ENCODE peak calls at places on chromosomes 4 and X, in ten cellular contexts. O is stimulated activated CD8-positive, alpha-beta memory T cell treated with anti-CD3 and anti-CD28 coated beads, Interleukin-7, amount 100 ng/mL, for 4 hours; G is naive thymus-derived CD4-positive, alpha-beta T cell; I is left lobe of liver; R is WTC11; H is stromal cell of bone marrow; B is iPS-NIHi11; Y is activated CD4-positive, CD25-positive, alpha-beta regulatory T cell treated with anti-CD3 and anti-CD28 coated beads, Interleukin-2, amount 50 U/mL, for 72 hours; M is cardiac muscle cell; F is substantia nigra. L is an unnamed sample.

GRCh38 chr4:37663552-37663951 is 22.6 kb downstream of the RELL1 start:
- DNase-seq in Y (no peak), M (no peak), I (no peak), H (no peak), O (no peak), R (no peak), F (no peak), G (no peak), B (no peak), L (no peak)

GRCh38 chrX:112931478-112931877 is 90.8 kb upstream of the AMOT start:
- DNase-seq in G (no peak), F (no peak), Y (no peak), I (no peak), R (no peak), O (no peak), H (no peak), M (no peak), B (no peak), L (no peak)

GRCh38 chr4:139921551-139922184 is 232.3 kb downstream of the MAML3 start:
- DNase-seq in M (no peak), I (peak), B (no peak), F (no peak), O (no peak), R (no peak), Y (no peak), G (no peak), H (no peak), L (no peak)

GRCh38 chrX:28391528-28391927 is 195.7 kb upstream of the IL1RAPL1 start:
- DNase-seq in B (no peak), F (no peak), I (no peak), H (no peak), O (no peak), R (no peak), M (peak), G (no peak), Y (no peak), L (no peak)

GRCh38 chrX:71659959-71660358 is 7.4 kb upstream of the LOC101059915 start:
- DNase-seq in B (no peak), I (no peak), Y (no peak), F (no peak), H (no peak), R (no peak), G (no peak), O (no peak), M (no peak), L (no peak)

GRCh38 chrX:12447448-12448154 is 309.3 kb downstream of the FRMPD4 start:
- DNase-seq in O (no peak), I (no peak), R (no peak), G (no peak), M (peak), F (no peak), Y (no peak), H (peak), B (no peak), L (no peak)

GRCh38 chr4:43132010-43132582 is 239.6 kb downstream of the GRXCR1 start:
- DNase-seq in I (peak), B (peak), Y (peak), M (peak), F (no peak), O (no peak), R (peak), H (peak), G (no peak), L (peak)

GRCh38 chr4:89954906-89955305 is 60.3 kb downstream of the MMRN1 start:
- DNase-seq in G (no peak), M (no peak), I (no peak), O (no peak), Y (no peak), H (no peak), F (no peak), B (no peak), R (no peak), L (no peak)

GRCh38 chrX:106378616-106379015 is 210.5 kb downstream of the PWWP3B start:
- DNase-seq in R (no peak), Y (no peak), G (no peak), B (no peak), O (no peak), F (no peak), I (no peak), H (no peak), M (no peak), L (no peak)

GRCh38 chrX:30150196-30150895 is 65.0 kb upstream of the MAGEB2 start:
- DNase-seq in Y (no peak), O (no peak), I (no peak), H (no peak), R (no peak), B (no peak), M (no peak), F (no peak), G (no peak), L (no peak)

GRCh38 chr4:16952462-16952871 is 54.0 kb upstream of the LDB2 start:
- DNase-seq in F (no peak), Y (no peak), R (no peak), M (peak), H (no peak), O (no peak), G (no peak), I (no peak), B (no peak), L (no peak)

GRCh38 chr4:137572163-137572562 is 39.9 kb upstream of the PCDH18 start:
- DNase-seq in Y (no peak), H (no peak), B (no peak), R (no peak), O (no peak), I (no peak), F (no peak), M (no peak), G (no peak), L (no peak)

GRCh38 chr4:155578726-155579385 is 87.8 kb upstream of the GUCY1A1 start:
- DNase-seq in Y (no peak), F (no peak), B (no peak), I (no peak), R (no peak), G (no peak), O (no peak), H (peak), M (peak), L (no peak)

GRCh38 chr4:125735107-125735506 is 420.4 kb downstream of the FAT4 start:
- DNase-seq in H (peak), I (no peak), R (no peak), M (peak), F (no peak), O (no peak), B (peak), G (no peak), Y (no peak), L (no peak)

GRCh38 chr4:81606796-81607550 is 135.3 kb upstream of the RASGEF1B start:
- DNase-seq in O (no peak), F (no peak), M (peak), I (no peak), B (peak), Y (no peak), H (peak), G (no peak), R (peak), L (no peak)

GRCh38 chrX:136781180-136781797 is 557 bp upstream of the ARHGEF6 start:
- DNase-seq in O (no peak), G (peak), F (no peak), H (no peak), M (peak), I (no peak), Y (no peak), B (no peak), R (no peak), L (no peak)

GRCh38 chr4:8101213-8101781 is 57.3 kb downstream of the ABLIM2 start:
- DNase-seq in O (no peak), M (peak), F (no peak), H (no peak), G (no peak), B (no peak), R (no peak), Y (no peak), I (no peak), L (no peak)

GRCh38 chr4:118759481-118759880 is 74.3 kb downstream of the METTL14 start:
- DNase-seq in H (no peak), Y (no peak), B (no peak), G (no peak), F (no peak), R (no peak), I (no peak), M (no peak), O (no peak), L (no peak)

GRCh38 chr4:2217726-2218125 is 24.2 kb downstream of the HAUS3 start:
- DNase-seq in B (no peak), F (no peak), O (no peak), I (no peak), M (peak), H (no peak), G (no peak), Y (no peak), R (no peak), L (no peak)

GRCh38 chr4:156557962-156558361 is 413.6 kb downstream of the PDGFC start:
- DNase-seq in I (no peak), F (no peak), M (no peak), H (no peak), Y (no peak), B (no peak), R (no peak), G (no peak), O (no peak), L (no peak)

GRCh38 chr4:40377462-40378385 is 42.6 kb downstream of the CHRNA9 start:
- DNase-seq in I (peak), Y (no peak), M (peak), O (no peak), G (no peak), B (no peak), R (no peak), F (no peak), H (peak), L (no peak)

GRCh38 chrX:132843387-132843786 is 115.0 kb downstream of the HS6ST2 start:
- DNase-seq in O (no peak), H (no peak), M (no peak), B (no peak), R (no peak), F (no peak), G (no peak), I (no peak), Y (no peak), L (no peak)

GRCh38 chr4:68871772-68872441 is 56.1 kb downstream of the UGT2B10 start:
- DNase-seq in O (no peak), H (no peak), R (no peak), B (no peak), Y (no peak), G (no peak), M (no peak), I (no peak), F (no peak), L (no peak)

GRCh38 chr4:79923290-79923689 is 149.7 kb downstream of the ANTXR2 start:
- DNase-seq in F (no peak), O (no peak), I (no peak), M (no peak), Y (no peak), G (no peak), R (no peak), H (no peak), B (no peak), L (no peak)

GRCh38 chr4:116480486-116480990 is 604.8 kb downstream of the TRAM1L1 start:
- DNase-seq in I (no peak), R (no peak), F (no peak), H (no peak), O (no peak), M (no peak), Y (no peak), B (no peak), G (no peak), L (no peak)

GRCh38 chrX:151902813-151903591 is 9.7 kb upstream of the MAGEA4 start:
- DNase-seq in G (no peak), H (peak), R (no peak), B (no peak), Y (no peak), M (peak), I (no peak), O (no peak), F (no peak), L (no peak)

GRCh38 chr4:45946699-45947098 is 177.2 kb downstream of the GABRG1 start:
- DNase-seq in Y (no peak), M (no peak), I (no peak), R (no peak), H (no peak), G (no peak), O (no peak), B (no peak), F (no peak), L (no peak)

GRCh38 chrX:119943185-119943988 is at the start of gene NKAP:
- DNase-seq in M (peak), F (peak), O (peak), G (peak), I (peak), Y (peak), H (peak), R (peak), B (peak), L (peak)

L was measured in erythroblast.